ENCODE peak calls at places on chromosomes 16 and 17, in six cellular contexts. Z is GM03348; P is CD4-positive, CD25-positive, alpha-beta regulatory T cell; D is iPS DF 6.9; Q is SK-N-SH; X is WTC11. U is an unnamed sample.

GRCh38 chr17:64148017-64148631 is 18.2 kb upstream of the ERN1 start:
- DNase-seq in Z (no peak), P (no peak), D (no peak), Q (peak; percentile 78), X (no peak), U (no peak)

GRCh38 chr17:56902350-56902749 is 11.5 kb downstream of the TRIM25 start:
- DNase-seq in Z (peak; percentile 52), P (no peak), D (no peak), Q (no peak), X (no peak), U (no peak)

GRCh38 chr16:50565428-50565827 is 17.2 kb downstream of the NKD1 start:
- DNase-seq in Z (no peak), P (no peak), D (no peak), Q (no peak), X (no peak), U (no peak)

GRCh38 chr17:78527345-78527744 is 49.9 kb downstream of the DNAH17 start:
- DNase-seq in Z (no peak), P (no peak), D (no peak), Q (no peak), X (no peak), U (no peak)

GRCh38 chr16:86343111-86343642 is 167.2 kb upstream of the FOXF1 start:
- DNase-seq in Z (peak; percentile 84), P (no peak), D (no peak), Q (peak; percentile 45), X (no peak), U (peak; percentile 38)

GRCh38 chr16:12252616-12253015 is 276.1 kb downstream of the SNX29 start:
- DNase-seq in Z (no peak), P (no peak), D (no peak), Q (no peak), X (no peak), U (no peak)

GRCh38 chr17:72233981-72234380 is 113.2 kb downstream of the SOX9 start:
- DNase-seq in Z (no peak), P (no peak), D (no peak), Q (no peak), X (no peak), U (no peak)

GRCh38 chr17:43665038-43665386 is 3.3 kb upstream of the MEOX1 start:
- DNase-seq in Z (no peak), P (no peak), D (no peak), Q (no peak), X (peak; percentile 47), U (peak; percentile 27)

GRCh38 chr17:4743898-4744297 is 4.2 kb upstream of the CXCL16 start:
- DNase-seq in Z (no peak), P (no peak), D (no peak), Q (no peak), X (no peak), U (no peak)

GRCh38 chr16:74603848-74604247 is 3.1 kb downstream of the GLG1 start:
- DNase-seq in Z (no peak), P (no peak), D (no peak), Q (no peak), X (no peak), U (no peak)

GRCh38 chr16:11546522-11547485 is 39.9 kb downstream of the LITAF start:
- DNase-seq in Z (peak; percentile 41), P (no peak), D (no peak), Q (no peak), X (no peak), U (no peak)

GRCh38 chr17:72632026-72632684 is 460.3 kb downstream of the SLC39A11 start:
- DNase-seq in Z (no peak), P (no peak), D (no peak), Q (no peak), X (no peak), U (no peak)

GRCh38 chr16:51888021-51888420 is 658.9 kb downstream of the TOX3 start:
- DNase-seq in Z (no peak), P (no peak), D (no peak), Q (no peak), X (no peak), U (no peak)

GRCh38 chr16:50274771-50275415 is 8.5 kb downstream of the ADCY7 start:
- DNase-seq in Z (no peak), P (no peak), D (no peak), Q (no peak), X (no peak), U (peak; percentile 32)

GRCh38 chr16:66020642-66021041 is 345.8 kb upstream of the CDH5 start:
- DNase-seq in Z (peak; percentile 58), P (no peak), D (no peak), Q (no peak), X (no peak), U (no peak)

GRCh38 chr16:68194263-68194662 is 41.7 kb downstream of the ESRP2 start:
- DNase-seq in Z (no peak), P (no peak), D (no peak), Q (no peak), X (no peak), U (no peak)

GRCh38 chr17:39755550-39756375 is 18.0 kb downstream of the GRB7 start:
- DNase-seq in Z (no peak), P (peak; percentile 54), D (no peak), Q (no peak), X (no peak), U (no peak)

GRCh38 chr17:29579866-29580771 is 9.3 kb downstream of the GIT1 start:
- DNase-seq in Z (peak; percentile 90), P (peak; percentile 91), D (no peak), Q (peak; percentile 96), X (peak; percentile 86), U (peak; percentile 88)